ENCODE peak calls at places on chromosomes 16 and 17, in four cellular contexts. D is Karpas-422, N is neural progenitor cell, M is astrocyte of the spinal cord. Y is an unnamed sample.

GRCh38 chr16:50296807-50297206 is 30.5 kb downstream of the ADCY7 start:
- DNase-seq in D (no peak), M (no peak), N (no peak), Y (no peak)

GRCh38 chr17:14672830-14673229 is 371.9 kb downstream of the HS3ST3B1 start:
- DNase-seq in N (peak; percentile 49), D (no peak), M (peak; percentile 26), Y (peak; percentile 75)

GRCh38 chr17:66655861-66656260 is 179.1 kb upstream of the CACNG5 start:
- DNase-seq in D (no peak), N (no peak), M (peak; percentile 62), Y (peak; percentile 25)

GRCh38 chr17:50440172-50440837 is 14.3 kb downstream of the ACSF2 start:
- DNase-seq in N (no peak), M (no peak), D (no peak), Y (no peak)

GRCh38 chr16:14155572-14156213 is 84.6 kb downstream of the MRTFB start:
- DNase-seq in M (no peak), N (no peak), D (peak; percentile 36), Y (no peak)

GRCh38 chr16:85928411-85928820 is 29.5 kb downstream of the IRF8 start:
- DNase-seq in N (no peak), D (peak; percentile 74), M (no peak), Y (peak; percentile 69)

GRCh38 chr17:75067856-75068255 is 19.9 kb upstream of the SLC16A5 start:
- DNase-seq in N (no peak), M (no peak), D (no peak), Y (no peak)

GRCh38 chr17:46986401-46986800 is 7.3 kb upstream of the RPRML start:
- DNase-seq in D (no peak), M (no peak), N (no peak), Y (no peak)

GRCh38 chr17:1977583-1978395 is 47.3 kb downstream of the RTN4RL1 start:
- DNase-seq in N (peak; percentile 71), D (no peak), M (no peak), Y (no peak)

GRCh38 chr17:6831662-6832263 is at the start of gene TEKT1:
- DNase-seq in D (no peak), M (peak; percentile 33), N (peak; percentile 97), Y (peak; percentile 68)

GRCh38 chr16:57656342-57656955 is 11.7 kb upstream of the ADGRG3 start:
- DNase-seq in D (no peak), N (no peak), M (no peak), Y (no peak)

GRCh38 chr16:71917900-71918299 is 22.6 kb downstream of the IST1 start:
- DNase-seq in N (no peak), M (peak; percentile 51), D (no peak), Y (peak; percentile 90)

GRCh38 chr16:87409153-87409552 is 17.0 kb downstream of the MAP1LC3B start:
- DNase-seq in M (no peak), D (no peak), N (no peak), Y (no peak)

GRCh38 chr17:72578817-72579470 is 458.1 kb downstream of the SOX9 start:
- DNase-seq in N (no peak), M (no peak), D (no peak), Y (no peak)

GRCh38 chr16:27405546-27406451 is 3.8 kb downstream of the IL21R start:
- DNase-seq in M (peak; percentile 23), D (no peak), N (no peak), Y (no peak)

GRCh38 chr17:32350662-32351418 is 883 bp downstream of the ZNF207 start:
- DNase-seq in D (peak; percentile 88), M (peak; percentile 69), N (peak; percentile 50), Y (peak; percentile 82)

GRCh38 chr16:15516609-15517008 is 82.2 kb downstream of the BMERB1 start:
- DNase-seq in D (no peak), M (no peak), N (no peak), Y (no peak)

GRCh38 chr17:27524594-27524993 is 68.3 kb downstream of the KSR1 start:
- DNase-seq in N (no peak), M (no peak), D (no peak), Y (no peak)

GRCh38 chr17:10516638-10517037 is 1.7 kb downstream of the MYH1 start:
- DNase-seq in D (no peak), M (no peak), N (no peak), Y (no peak)

GRCh38 chr17:18267927-18268711 is 7.7 kb downstream of the MIEF2 start:
- DNase-seq in N (peak; percentile 51), D (no peak), M (peak; percentile 34), Y (peak; percentile 21)

GRCh38 chr16:56936491-56936890 is 4.5 kb downstream of the HERPUD1 start:
- DNase-seq in D (no peak), N (no peak), M (no peak), Y (peak; percentile 47)

GRCh38 chr16:27217256-27217655 is 13.9 kb downstream of the KDM8 start:
- DNase-seq in M (peak; percentile 76), D (peak; percentile 57), N (peak; percentile 36), Y (peak; percentile 37)

GRCh38 chr16:49930841-49931240 is 74.9 kb upstream of the ZNF423 start:
- DNase-seq in D (no peak), M (no peak), N (no peak), Y (no peak)

GRCh38 chr17:9217151-9218067 is 196.1 kb downstream of the NTN1 start:
- DNase-seq in D (no peak), M (peak; percentile 37), N (no peak), Y (peak; percentile 66)

GRCh38 chr16:53207810-53208752 is 153.3 kb downstream of the CHD9 start:
- DNase-seq in D (peak; percentile 94), M (peak; percentile 85), N (peak; percentile 86), Y (peak; percentile 88)

GRCh38 chr17:66737524-66737923 is 97.4 kb upstream of the CACNG5 start:
- DNase-seq in M (peak; percentile 62), D (no peak), N (peak; percentile 79), Y (no peak)

DNA sequence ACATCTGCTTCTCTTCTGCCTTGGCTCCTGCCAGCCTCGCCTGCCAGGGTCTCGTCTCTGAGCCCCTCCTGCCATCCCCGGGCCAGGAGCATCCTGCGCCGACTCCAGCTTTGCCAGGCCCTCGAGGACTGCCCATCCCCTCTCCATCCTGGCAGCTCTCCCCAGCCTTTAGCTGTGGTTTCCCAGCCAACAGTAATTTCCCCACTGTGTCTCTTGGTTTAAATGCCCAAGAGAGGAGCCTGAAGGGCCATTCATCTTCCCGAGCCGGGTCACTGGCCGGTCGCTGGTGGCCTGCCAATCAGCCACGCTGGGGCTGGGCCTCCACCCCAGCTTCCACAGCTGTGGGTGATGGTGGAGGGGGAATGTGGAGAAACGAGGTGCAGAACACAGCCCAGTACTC is 47.8 kb downstream of the MRC2 start:
- DNase-seq in M (no peak), D (no peak), N (no peak), Y (no peak)
- H3K4me3 ChIP-seq in M (no peak overlapping the region), D (no peak overlapping the region), N (no peak overlapping the region), Y (no peak overlapping the region)

GRCh38 chr16:90046971-90047713 is 27.9 kb upstream of the DBNDD1 start:
- DNase-seq in D (no peak), N (peak; percentile 94), M (peak; percentile 41), Y (peak; percentile 62)

GRCh38 chr16:90047714-90048346 is 28.6 kb upstream of the DBNDD1 start:
- DNase-seq in M (no peak), N (no peak), D (no peak), Y (peak; percentile 2)

GRCh38 chr16:90048347-90048722 is 28.8 kb downstream of the PRDM7 start:
- DNase-seq in N (no peak), M (no peak), D (no peak), Y (peak; percentile 6)

GRCh38 chr16:90044111-90044551 is 24.9 kb upstream of the DBNDD1 start:
- DNase-seq in M (peak; percentile 31), N (no peak), D (no peak), Y (no peak)

GRCh38 chr16:90046122-90046970 is 27.1 kb upstream of the DBNDD1 start:
- DNase-seq in N (no peak), D (no peak), M (no peak), Y (no peak)
- H3K4me3 ChIP-seq in N (peak overlapping the region; percentile 46), D (no peak overlapping the region), M (peak overlapping the region; percentile 21), Y (peak overlapping the region; percentile 2)

GRCh38 chr17:77793146-77793887 is 165.2 kb upstream of the TNRC6C start:
- DNase-seq in N (peak; percentile 41), M (no peak), D (no peak), Y (no peak)
- H3K4me3 ChIP-seq in N (no peak overlapping the region), M (no peak overlapping the region), D (no peak overlapping the region), Y (no peak overlapping the region)

DNA sequence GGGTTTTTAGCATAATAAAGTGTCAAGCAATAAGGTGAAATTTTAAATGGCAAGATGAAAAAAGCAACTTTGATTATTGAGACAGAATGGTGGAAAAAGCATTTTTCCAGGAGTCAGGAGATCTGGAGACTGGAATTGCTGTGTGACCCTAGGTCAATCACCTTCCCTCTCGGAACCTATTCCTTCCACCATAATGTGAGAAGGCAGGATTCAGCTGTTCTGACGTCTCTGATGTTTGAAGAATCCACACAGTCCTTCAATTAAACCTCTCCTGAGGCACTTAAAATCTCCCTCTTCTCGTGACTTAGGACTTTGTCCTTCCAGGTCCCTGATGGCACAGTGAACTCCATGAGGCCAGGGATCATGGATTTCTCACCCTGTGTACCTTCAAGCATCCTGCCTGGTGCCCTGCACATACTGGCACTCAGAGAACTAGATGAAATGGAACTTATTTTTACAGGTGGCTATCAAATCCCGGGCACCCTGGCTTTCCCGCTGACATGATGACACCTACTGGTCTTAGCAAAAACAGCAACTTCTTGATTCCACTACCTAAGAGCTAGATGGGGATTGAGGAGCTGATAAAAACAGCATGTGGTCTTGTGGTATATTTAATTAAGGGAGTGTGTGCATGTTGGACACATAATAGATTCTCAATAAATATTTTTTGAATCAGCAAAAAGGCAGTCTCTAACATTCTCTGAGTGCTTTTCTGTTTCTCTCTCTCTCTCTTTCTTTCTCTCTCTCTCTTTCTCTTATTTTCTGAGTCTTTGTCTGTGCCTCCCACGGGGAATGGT is 2.3 kb upstream of the CCDC182 start:
- DNase-seq in N (peak; percentile 73), D (peak; percentile 90), M (peak; percentile 74), Y (peak; percentile 74)
- H3K4me3 ChIP-seq in N (no peak overlapping the region), D (no peak overlapping the region), M (no peak overlapping the region), Y (no peak overlapping the region)

GRCh38 chr16:77789646-77790370 is 1.4 kb downstream of the VAT1L start:
- DNase-seq in M (no peak), N (peak; percentile 51), D (peak; percentile 37), Y (peak; percentile 18)
- H3K4me3 ChIP-seq in M (peak overlapping the region; percentile 64), N (peak overlapping the region; percentile 90), D (peak overlapping the region; percentile 75), Y (peak overlapping the region; percentile 91)

DNA sequence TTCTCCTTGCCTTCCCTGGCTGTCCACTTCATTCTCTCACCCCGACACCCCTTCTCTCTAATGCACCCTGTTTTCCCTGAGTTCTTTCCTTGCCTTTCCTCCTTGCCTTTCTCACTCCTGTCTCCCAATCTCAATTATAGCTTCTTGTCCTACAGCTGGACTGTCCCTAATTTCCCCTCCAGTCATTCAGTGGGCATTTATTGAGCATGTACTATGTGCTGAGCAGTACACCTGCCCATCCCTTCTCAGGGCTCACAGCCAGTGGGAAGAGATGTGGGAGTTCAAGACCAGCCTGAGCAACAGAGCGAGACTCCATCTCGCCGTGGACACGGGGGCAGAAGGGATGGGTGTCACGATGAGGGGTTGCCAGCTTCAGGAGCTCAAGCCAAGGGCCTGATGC is 5.8 kb downstream of the ATP2A1 start:
- DNase-seq in M (no peak), N (no peak), D (no peak), Y (no peak)
- H3K4me3 ChIP-seq in M (no peak overlapping the region), N (no peak overlapping the region), D (no peak overlapping the region), Y (no peak overlapping the region)